ENCODE peak calls at places on chromosome 3, in five cellular contexts. R is testis, P is esophagus muscularis mucosa, D is heart left ventricle, H is sigmoid colon. J is an unnamed sample.

GRCh38 chr3:16012086-16012485 is 162.4 kb upstream of the GALNT15 start:
- DNase-seq in D (no peak), H (no peak), P (no peak), R (no peak), J (no peak)

GRCh38 chr3:72529084-72529483 is 319.2 kb downstream of the SHQ1 start:
- DNase-seq in R (no peak), H (no peak), D (no peak), P (no peak), J (no peak)

GRCh38 chr3:183613366-183614293 is 21.8 kb upstream of the KLHL24 start:
- DNase-seq in H (no peak), P (no peak), D (no peak), R (no peak), J (no peak)

GRCh38 chr3:142566096-142566495 is 12.4 kb downstream of the ATR start:
- DNase-seq in R (no peak), P (no peak), D (no peak), H (no peak), J (no peak)

GRCh38 chr3:14410501-14411165 is 8.2 kb downstream of the SLC6A6 start:
- DNase-seq in P (no peak), D (no peak), H (no peak), R (no peak), J (no peak)

GRCh38 chr3:81741214-81741613 is 20.2 kb downstream of the GBE1 start:
- DNase-seq in R (no peak), H (no peak), D (no peak), P (no peak), J (no peak)

GRCh38 chr3:32973982-32974381 is 22.5 kb downstream of the CCR4 start:
- DNase-seq in D (no peak), H (no peak), P (no peak), R (no peak), J (no peak)

GRCh38 chr3:104101736-104102135 is 1265.0 kb upstream of the ALCAM start:
- DNase-seq in R (no peak), D (no peak), H (no peak), P (no peak), J (no peak)

GRCh38 chr3:95277614-95278013 is 1214.8 kb downstream of the NSUN3 start:
- DNase-seq in R (no peak), D (no peak), H (no peak), P (no peak), J (no peak)

GRCh38 chr3:129421236-129421883 is 7.1 kb downstream of the EFCAB12 start:
- DNase-seq in D (no peak), H (no peak), P (no peak), R (no peak), J (no peak)

GRCh38 chr3:19937459-19938362 is 3.7 kb upstream of the EFHB start:
- DNase-seq in P (no peak), H (no peak), R (no peak), D (no peak), J (no peak)

GRCh38 chr3:10692039-10692438 is 124.0 kb upstream of the SLC6A11 start:
- DNase-seq in P (no peak), R (no peak), H (no peak), D (no peak), J (no peak)

GRCh38 chr3:127732303-127732702 is 59.6 kb downstream of the ABTB1 start:
- DNase-seq in H (no peak), R (no peak), D (no peak), P (no peak), J (no peak)

GRCh38 chr3:102374863-102375637 is 59.8 kb upstream of the ZPLD1 start:
- DNase-seq in R (no peak), H (no peak), D (no peak), P (no peak), J (no peak)

GRCh38 chr3:148034353-148034752 is 625.2 kb downstream of the ZIC1 start:
- DNase-seq in H (no peak), R (no peak), P (no peak), D (no peak), J (no peak)

GRCh38 chr3:12893247-12893646 is 51.9 kb upstream of the RPL32 start:
- DNase-seq in H (no peak), D (no peak), P (no peak), R (no peak), J (no peak)

GRCh38 chr3:138950006-138950644 is 3.1 kb downstream of the FOXL2NB start:
- DNase-seq in R (peak), D (no peak), P (no peak), H (no peak), J (no peak)

GRCh38 chr3:141450727-141451378 is 36.0 kb upstream of the RASA2 start:
- DNase-seq in R (no peak), D (no peak), P (no peak), H (no peak), J (no peak)

GRCh38 chr3:61848885-61849284 is 287.5 kb downstream of the PTPRG start:
- DNase-seq in H (no peak), D (peak), P (no peak), R (peak), J (no peak)

GRCh38 chr3:54902286-54902685 is 25.6 kb downstream of the LRTM1 start:
- DNase-seq in D (no peak), R (no peak), H (no peak), P (no peak), J (peak)

GRCh38 chr3:11558461-11558903 is 85.2 kb downstream of the VGLL4 start:
- DNase-seq in R (no peak), H (no peak), P (no peak), D (no peak), J (no peak)

GRCh38 chr3:45218578-45219390 is 7.3 kb downstream of the TMEM158 start:
- DNase-seq in R (no peak), D (no peak), P (no peak), H (no peak), J (no peak)

GRCh38 chr3:136957751-136958288 is at the start of gene IL20RB:
- DNase-seq in R (no peak), D (no peak), P (no peak), H (no peak), J (no peak)

GRCh38 chr3:107795514-107796094 is 272.8 kb downstream of the BBX start:
- DNase-seq in P (no peak), H (no peak), D (no peak), R (no peak), J (no peak)

GRCh38 chr3:17872457-17872856 is 130.0 kb upstream of the TBC1D5 start:
- DNase-seq in D (no peak), P (no peak), R (no peak), H (no peak), J (no peak)

GRCh38 chr3:59313365-59313764 is 263.5 kb upstream of the CFAP20DC start:
- DNase-seq in D (peak), R (peak), P (no peak), H (no peak), J (no peak)

GRCh38 chr3:130379274-130379673 is 33.8 kb downstream of the COL6A5 start:
- DNase-seq in D (no peak), P (no peak), H (no peak), R (no peak), J (no peak)

GRCh38 chr3:188943591-188943990 is 228.2 kb upstream of the TPRG1 start:
- DNase-seq in P (no peak), D (no peak), H (no peak), R (no peak), J (no peak)

GRCh38 chr3:133475245-133476010 is 75.6 kb downstream of the BFSP2 start:
- DNase-seq in H (no peak), P (no peak), D (no peak), R (no peak), J (no peak)

GRCh38 chr3:17905996-17906395 is 163.6 kb upstream of the TBC1D5 start:
- DNase-seq in P (no peak), R (no peak), D (no peak), H (no peak), J (no peak)

GRCh38 chr3:100526613-100527346 is 34.4 kb downstream of the TMEM45A start:
- DNase-seq in H (no peak), R (no peak), P (no peak), D (no peak), J (no peak)

GRCh38 chr3:169215461-169215860 is 448.1 kb downstream of the MECOM start:
- DNase-seq in P (no peak), D (no peak), R (no peak), H (no peak), J (no peak)

GRCh38 chr3:115245899-115246298 is 98.8 kb upstream of the ZBTB20 start:
- DNase-seq in D (no peak), H (no peak), P (no peak), R (no peak), J (no peak)

GRCh38 chr3:180855364-180855763 is 57.1 kb upstream of the FXR1 start:
- DNase-seq in R (no peak), H (no peak), P (no peak), D (no peak), J (no peak)

GRCh38 chr3:10287936-10288574 is 4.7 kb downstream of the GHRL start:
- DNase-seq in D (no peak), H (no peak), R (no peak), P (no peak), J (no peak)

GRCh38 chr3:149330609-149331008 is 2.8 kb downstream of the TM4SF18 start:
- DNase-seq in H (no peak), D (no peak), P (no peak), R (no peak), J (no peak)

GRCh38 chr3:59189561-59190338 is 139.9 kb upstream of the CFAP20DC start:
- DNase-seq in H (no peak), R (no peak), D (no peak), P (no peak), J (no peak)

GRCh38 chr3:31277582-31277981 is 255.1 kb upstream of the STT3B start:
- DNase-seq in D (no peak), H (no peak), R (no peak), P (no peak), J (no peak)

GRCh38 chr3:181773921-181774320 is 62.2 kb downstream of the SOX2 start:
- DNase-seq in H (no peak), R (no peak), P (no peak), D (no peak), J (no peak)

GRCh38 chr3:84980011-84980410 is 21.2 kb downstream of the CADM2 start:
- DNase-seq in P (no peak), D (no peak), H (no peak), R (no peak), J (no peak)

GRCh38 chr3:84968701-84969235 is 10.0 kb downstream of the CADM2 start:
- DNase-seq in R (no peak), D (no peak), H (no peak), P (no peak), J (no peak)

GRCh38 chr3:84977021-84977420 is 18.2 kb downstream of the CADM2 start:
- DNase-seq in R (no peak), P (no peak), H (no peak), D (no peak), J (no peak)

GRCh38 chr3:84978833-84979232 is 20.0 kb downstream of the CADM2 start:
- DNase-seq in D (no peak), P (no peak), R (no peak), H (no peak), J (no peak)

DNA sequence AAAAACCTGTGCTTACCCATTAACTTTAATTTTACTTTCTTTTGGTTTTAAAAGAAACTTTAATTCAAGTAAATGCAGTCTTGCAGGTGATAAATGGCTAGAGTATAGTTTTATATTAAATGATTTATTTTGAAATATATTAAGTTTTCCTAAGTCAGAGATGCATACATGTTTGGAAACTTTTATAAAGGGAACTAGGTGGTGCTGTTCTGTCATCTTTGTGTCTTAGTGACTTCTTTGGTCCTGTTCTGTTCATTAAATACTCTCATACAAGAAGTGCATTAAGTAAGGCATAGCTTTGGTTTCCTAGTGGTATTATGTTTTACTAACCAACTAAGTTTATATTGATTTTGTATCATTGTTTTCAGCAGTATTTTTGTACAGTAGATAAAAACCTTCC is 15.6 kb downstream of the CADM2 start:
- DNase-seq in D (no peak), R (no peak), H (no peak), P (no peak), J (no peak)
- TF ChIP-seq CTCF in D (no peak), R (no peak), H (no peak), P (no peak), J (no peak)

GRCh38 chr3:187737401-187738088 is 7.7 kb downstream of the BCL6 start:
- DNase-seq in R (peak), D (peak), H (peak), P (peak), J (no peak)
- TF ChIP-seq POLR2A in R (no peak), D (peak), H (no peak), P (no peak), J (no peak)

GRCh38 chr3:29373016-29373690 is 92.3 kb downstream of the RBMS3 start:
- DNase-seq in R (no peak), H (no peak), D (no peak), P (no peak), J (no peak)
- H3K27ac ChIP-seq in R (no peak), H (no peak), D (no peak), P (no peak), J (no peak)

GRCh38 chr3:150370129-150370602 is 37.9 kb upstream of the TSC22D2 start:
- DNase-seq in R (peak), D (peak), P (peak), H (peak), J (no peak)
- TF ChIP-seq CTCF in R (no peak), D (no peak), P (peak), H (no peak), J (no peak)

DNA sequence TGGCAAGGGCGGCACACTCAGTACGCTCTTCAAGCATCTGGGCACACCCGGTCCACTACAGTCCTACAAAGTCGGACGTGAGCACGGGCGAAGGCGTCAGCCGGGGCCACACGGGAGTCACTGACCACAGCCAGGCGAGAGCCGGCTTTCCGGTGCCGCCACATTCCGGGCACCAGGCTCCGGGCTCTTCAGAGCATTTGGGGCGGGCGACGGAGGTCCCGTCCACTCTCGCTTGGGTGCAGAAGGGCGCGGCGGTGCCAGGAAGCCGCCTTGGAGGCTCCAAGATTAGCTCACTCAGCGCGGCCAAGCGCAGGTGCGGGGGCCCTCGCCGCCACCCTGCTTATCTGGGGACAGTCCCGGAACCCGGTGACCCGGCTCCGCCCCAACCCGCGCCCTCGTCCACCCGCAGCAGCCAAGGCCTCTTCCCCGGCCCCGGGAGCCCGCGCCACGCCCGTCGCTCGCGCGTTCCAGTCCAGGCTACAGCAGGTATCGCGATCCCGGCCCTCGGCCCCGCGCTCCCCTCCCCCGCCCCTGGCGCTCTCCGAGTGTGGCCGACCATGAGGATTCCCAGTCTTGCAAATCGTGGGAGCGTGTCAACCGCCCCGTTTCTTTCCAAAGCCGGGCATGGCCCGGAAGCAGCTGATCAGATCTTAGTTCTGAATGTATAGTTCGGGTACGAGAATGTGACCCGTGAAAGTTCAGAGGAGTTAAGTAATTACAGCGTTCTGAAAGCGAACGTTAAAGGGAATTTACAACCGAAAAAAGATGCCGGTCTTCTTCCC is at the start of gene ADPRH:
- DNase-seq in H (peak), P (peak), R (peak), D (peak), J (no peak)
- TF ChIP-seq POLR2A in H (no peak), P (no peak), R (no peak), D (peak), J (no peak)

DNA sequence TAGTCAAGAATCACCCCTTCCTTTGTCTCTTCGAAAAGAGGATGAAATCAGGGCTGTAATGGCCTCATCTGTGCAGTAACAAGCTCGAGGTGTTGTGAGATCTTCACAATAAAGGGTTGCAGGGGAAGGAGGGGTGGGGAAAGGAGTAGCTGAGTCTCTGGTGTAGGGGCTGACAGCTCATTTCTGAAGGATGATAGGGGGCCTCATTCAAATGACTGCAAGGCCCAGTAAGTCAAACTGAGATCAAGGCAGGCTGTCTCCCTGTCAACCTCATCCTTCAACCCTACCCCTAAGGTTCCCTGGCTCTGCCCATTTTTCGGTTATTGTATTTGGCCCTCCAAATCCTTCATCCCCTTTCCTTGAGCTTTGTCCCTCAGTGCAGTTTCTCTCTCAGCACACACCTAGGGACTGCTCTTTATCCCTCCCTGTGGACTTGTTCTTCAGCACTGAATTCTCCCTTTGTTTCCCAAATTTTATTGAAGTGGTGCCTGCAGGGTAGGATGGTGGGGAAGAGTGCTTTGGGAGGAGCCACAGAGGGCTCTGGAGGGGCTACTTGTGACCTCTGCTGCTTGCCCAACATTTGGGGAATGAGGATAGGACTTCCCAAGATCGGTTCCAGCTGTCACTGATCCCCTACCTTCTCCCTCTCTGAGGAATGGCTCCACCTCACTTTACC is 38.1 kb downstream of the ZNF589 start:
- DNase-seq in P (no peak), R (no peak), H (no peak), D (no peak), J (peak)
- H3K27ac ChIP-seq in P (no peak), R (no peak), H (no peak), D (no peak), J (no peak)

J was measured in vagina.